ENCODE peak calls at places on chromosomes 4 and X, in eight cellular contexts. I is fibroblast of the conjunctiva; R is activated CD4-positive, alpha-beta T cell treated with anti-CD3 and anti-CD28 coated beads, Interleukin-2, amount 50 U/mL, for 1 hour; P is endothelial cell; Q is Panc1; J is midbrain; F is amniotic epithelial cell; O is lung microvascular endothelial cell. Y is an unnamed sample.

GRCh38 chrX:20265726-20266681 is 705 bp downstream of the RPS6KA3 start:
- DNase-seq in F (no peak), O (peak; percentile 31), Q (no peak), R (peak; percentile 25), P (peak; percentile 4), I (no peak), J (no peak), Y (peak; percentile 53)

GRCh38 chr4:184821242-184821641 is 4.5 kb downstream of the ACSL1 start:
- DNase-seq in I (no peak), F (no peak), O (no peak), R (no peak), J (no peak), Q (no peak), P (no peak), Y (no peak)

GRCh38 chr4:75255261-75255660 is 258.9 kb downstream of the RCHY1 start:
- DNase-seq in P (no peak), F (no peak), I (no peak), J (no peak), R (no peak), O (no peak), Q (no peak), Y (no peak)

GRCh38 chrX:124619710-124620109 is 273.3 kb downstream of the SH2D1A start:
- DNase-seq in R (no peak), P (no peak), Q (no peak), J (no peak), O (no peak), I (peak; percentile 1), F (peak; percentile 44), Y (no peak)

GRCh38 chrX:48515842-48516241 is 5.8 kb upstream of the EBP start:
- DNase-seq in F (no peak), Q (no peak), O (no peak), P (no peak), R (no peak), I (no peak), J (no peak), Y (no peak)

GRCh38 chr4:79015406-79015805 is 76.2 kb upstream of the PAQR3 start:
- DNase-seq in F (no peak), J (no peak), O (no peak), I (no peak), Q (no peak), P (no peak), R (no peak), Y (no peak)

GRCh38 chrX:31132803-31133202 is 61.0 kb upstream of the FTHL17 start:
- DNase-seq in F (no peak), Q (no peak), O (no peak), J (no peak), R (no peak), P (no peak), I (no peak), Y (no peak)

GRCh38 chr4:84803720-84804119 is 162.8 kb downstream of the WDFY3 start:
- DNase-seq in O (no peak), P (no peak), R (no peak), I (no peak), J (no peak), F (peak; percentile 38), Q (no peak), Y (no peak)

GRCh38 chr4:149120331-149121014 is 678.3 kb upstream of the NR3C2 start:
- DNase-seq in P (no peak), Q (no peak), R (no peak), J (no peak), O (peak; percentile 4), F (peak; percentile 26), I (no peak), Y (no peak)

GRCh38 chr4:113248320-113248719 is 198.9 kb downstream of the ANK2 start:
- DNase-seq in O (no peak), R (no peak), F (no peak), Q (no peak), P (peak; percentile 47), J (no peak), I (no peak), Y (peak; percentile 53)

GRCh38 chr4:137994858-137995257 is 247.3 kb downstream of the SLC7A11 start:
- DNase-seq in O (no peak), R (no peak), F (peak; percentile 39), Q (no peak), I (no peak), J (no peak), P (no peak), Y (no peak)

Y was measured in ecto neural progenitor cell.